ENCODE peak calls at places on chromosomes 2 and 18, in ten cellular contexts. One of them, this sample, is unnamed.

GRCh38 chr2:99031481-99031880 is 95.5 kb upstream of the CRACDL start:
- DNase-seq in small intestine: no peak
- DNase-seq in HCT116: no peak
- DNase-seq in spleen: no peak
- DNase-seq in esophagus squamous epithelium: no peak
- DNase-seq in PC-9: no peak
- DNase-seq in heart left ventricle: no peak
- DNase-seq in caudate nucleus: no peak
- DNase-seq in K562: no peak
- DNase-seq in uterus: no peak
- DNase-seq in this sample: no peak

GRCh38 chr2:62586981-62587380 is 81.0 kb upstream of the TMEM17 start:
- DNase-seq in heart left ventricle: no peak
- DNase-seq in spleen: no peak
- DNase-seq in small intestine: no peak
- DNase-seq in PC-9: no peak
- DNase-seq in HCT116: no peak
- DNase-seq in caudate nucleus: no peak
- DNase-seq in esophagus squamous epithelium: no peak
- DNase-seq in K562: no peak
- DNase-seq in uterus: no peak
- DNase-seq in this sample: no peak

GRCh38 chr2:157839162-157839801 is 36.8 kb downstream of the ACVR1 start:
- DNase-seq in small intestine: no peak
- DNase-seq in caudate nucleus: no peak
- DNase-seq in spleen: no peak
- DNase-seq in esophagus squamous epithelium: no peak
- DNase-seq in uterus: no peak
- DNase-seq in PC-9: peak; percentile 39
- DNase-seq in HCT116: no peak
- DNase-seq in heart left ventricle: no peak
- DNase-seq in K562: peak; percentile 79
- DNase-seq in this sample: no peak

GRCh38 chr18:73724908-73725307 is 422.7 kb downstream of the FBXO15 start:
- DNase-seq in spleen: no peak
- DNase-seq in PC-9: no peak
- DNase-seq in small intestine: no peak
- DNase-seq in heart left ventricle: no peak
- DNase-seq in uterus: no peak
- DNase-seq in esophagus squamous epithelium: no peak
- DNase-seq in HCT116: no peak
- DNase-seq in caudate nucleus: no peak
- DNase-seq in K562: no peak
- DNase-seq in this sample: no peak

GRCh38 chr2:7567646-7568045 is 650.4 kb downstream of the RNF144A start:
- DNase-seq in caudate nucleus: no peak
- DNase-seq in PC-9: no peak
- DNase-seq in uterus: no peak
- DNase-seq in spleen: peak; percentile 75
- DNase-seq in K562: no peak
- DNase-seq in small intestine: peak; percentile 46
- DNase-seq in HCT116: no peak
- DNase-seq in heart left ventricle: no peak
- DNase-seq in esophagus squamous epithelium: no peak
- DNase-seq in this sample: no peak

GRCh38 chr2:73896362-73897239 is 3.8 kb downstream of the ACTG2 start:
- DNase-seq in esophagus squamous epithelium: no peak
- DNase-seq in small intestine: peak; percentile 32
- DNase-seq in K562: no peak
- DNase-seq in spleen: no peak
- DNase-seq in HCT116: no peak
- DNase-seq in caudate nucleus: no peak
- DNase-seq in heart left ventricle: no peak
- DNase-seq in uterus: no peak
- DNase-seq in PC-9: no peak
- DNase-seq in this sample: no peak

GRCh38 chr2:241110089-241110606 is 8.1 kb upstream of the MTERF4 start:
- DNase-seq in K562: no peak
- DNase-seq in caudate nucleus: no peak
- DNase-seq in esophagus squamous epithelium: no peak
- DNase-seq in spleen: no peak
- DNase-seq in PC-9: no peak
- DNase-seq in heart left ventricle: no peak
- DNase-seq in uterus: no peak
- DNase-seq in HCT116: no peak
- DNase-seq in small intestine: no peak
- DNase-seq in this sample: no peak

GRCh38 chr2:181738074-181738473 is 57.8 kb upstream of the NEUROD1 start:
- DNase-seq in PC-9: no peak
- DNase-seq in K562: peak; percentile 8
- DNase-seq in small intestine: no peak
- DNase-seq in heart left ventricle: no peak
- DNase-seq in caudate nucleus: no peak
- DNase-seq in esophagus squamous epithelium: no peak
- DNase-seq in HCT116: no peak
- DNase-seq in uterus: no peak
- DNase-seq in spleen: no peak
- DNase-seq in this sample: no peak

GRCh38 chr2:147568109-147568508 is 276.7 kb upstream of the ACVR2A start:
- DNase-seq in caudate nucleus: no peak
- DNase-seq in spleen: no peak
- DNase-seq in PC-9: no peak
- DNase-seq in K562: no peak
- DNase-seq in esophagus squamous epithelium: no peak
- DNase-seq in heart left ventricle: no peak
- DNase-seq in small intestine: no peak
- DNase-seq in HCT116: no peak
- DNase-seq in uterus: no peak
- DNase-seq in this sample: no peak

GRCh38 chr2:76160683-76161082 is 450.0 kb upstream of the GCFC2 start:
- DNase-seq in small intestine: no peak
- DNase-seq in K562: no peak
- DNase-seq in esophagus squamous epithelium: no peak
- DNase-seq in uterus: no peak
- DNase-seq in spleen: no peak
- DNase-seq in caudate nucleus: no peak
- DNase-seq in heart left ventricle: no peak
- DNase-seq in HCT116: no peak
- DNase-seq in PC-9: no peak
- DNase-seq in this sample: no peak

GRCh38 chr18:78965260-78965659 is 14.4 kb upstream of the SALL3 start:
- DNase-seq in heart left ventricle: no peak
- DNase-seq in spleen: no peak
- DNase-seq in K562: no peak
- DNase-seq in caudate nucleus: no peak
- DNase-seq in uterus: no peak
- DNase-seq in PC-9: no peak
- DNase-seq in esophagus squamous epithelium: no peak
- DNase-seq in HCT116: no peak
- DNase-seq in small intestine: no peak
- DNase-seq in this sample: no peak

GRCh38 chr18:12377556-12378553 is 828 bp upstream of the AFG3L2 start:
- DNase-seq in PC-9: no peak
- DNase-seq in K562: no peak
- DNase-seq in HCT116: no peak
- DNase-seq in uterus: peak; percentile 15
- DNase-seq in esophagus squamous epithelium: no peak
- DNase-seq in heart left ventricle: no peak
- DNase-seq in caudate nucleus: no peak
- DNase-seq in small intestine: no peak
- DNase-seq in spleen: no peak
- DNase-seq in this sample: no peak

GRCh38 chr18:73479472-73479871 is 611.7 kb upstream of the NETO1 start:
- DNase-seq in HCT116: no peak
- DNase-seq in uterus: no peak
- DNase-seq in esophagus squamous epithelium: no peak
- DNase-seq in small intestine: no peak
- DNase-seq in heart left ventricle: no peak
- DNase-seq in PC-9: no peak
- DNase-seq in K562: no peak
- DNase-seq in caudate nucleus: no peak
- DNase-seq in spleen: no peak
- DNase-seq in this sample: no peak

GRCh38 chr2:85191157-85191556 is 58.0 kb downstream of the TCF7L1 start:
- DNase-seq in K562: no peak
- DNase-seq in spleen: no peak
- DNase-seq in PC-9: no peak
- DNase-seq in caudate nucleus: no peak
- DNase-seq in esophagus squamous epithelium: no peak
- DNase-seq in small intestine: no peak
- DNase-seq in HCT116: no peak
- DNase-seq in uterus: no peak
- DNase-seq in heart left ventricle: peak; percentile 64
- DNase-seq in this sample: no peak

DNA sequence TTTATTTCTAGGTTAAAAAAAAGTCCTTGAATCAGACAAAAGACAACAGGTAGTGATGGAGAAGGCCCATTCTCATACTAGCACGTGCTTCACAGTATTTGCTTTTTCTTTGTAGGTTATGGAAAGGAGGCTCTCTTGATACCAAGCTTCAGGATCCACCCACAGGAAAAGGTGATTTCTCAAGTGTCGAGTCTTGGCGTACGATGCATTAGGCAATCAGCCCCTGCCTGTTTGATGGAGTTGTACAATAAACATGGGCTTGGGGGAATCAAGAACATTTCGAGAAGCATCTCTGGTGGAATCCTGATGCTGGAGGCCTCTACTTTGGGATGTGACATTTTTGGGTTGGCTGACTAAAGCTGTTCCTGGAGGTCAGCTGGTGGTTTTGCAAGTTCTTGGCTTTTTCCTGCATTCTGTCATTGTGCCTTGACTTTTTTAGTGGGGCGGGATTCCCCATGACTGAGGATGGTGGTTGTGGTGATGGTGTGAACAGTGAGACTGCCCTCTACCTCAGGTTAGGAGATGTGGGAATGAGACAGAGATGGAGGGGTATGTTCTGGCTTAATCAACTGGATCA is 231.5 kb upstream of the SPRED2 start:
- DNase-seq in PC-9: no peak
- DNase-seq in small intestine: no peak
- DNase-seq in heart left ventricle: no peak
- DNase-seq in HCT116: no peak
- DNase-seq in esophagus squamous epithelium: no peak
- DNase-seq in caudate nucleus: no peak
- DNase-seq in uterus: no peak
- DNase-seq in spleen: no peak
- DNase-seq in K562: no peak
- DNase-seq in this sample: no peak
- H3K27ac ChIP-seq in PC-9: no peak overlapping the region
- H3K27ac ChIP-seq in small intestine: no peak overlapping the region
- H3K27ac ChIP-seq in heart left ventricle: no peak overlapping the region
- H3K27ac ChIP-seq in HCT116: no peak overlapping the region
- H3K27ac ChIP-seq in esophagus squamous epithelium: no peak overlapping the region
- H3K27ac ChIP-seq in caudate nucleus: no peak overlapping the region
- H3K27ac ChIP-seq in uterus: peak overlapping the region; percentile 68
- H3K27ac ChIP-seq in spleen: no peak overlapping the region
- H3K27ac ChIP-seq in K562: no peak overlapping the region
- H3K27ac ChIP-seq in this sample: no peak overlapping the region

GRCh38 chr2:70035344-70035844 is 51.9 kb upstream of the PCBP1 start:
- DNase-seq in spleen: no peak
- DNase-seq in small intestine: no peak
- DNase-seq in caudate nucleus: no peak
- DNase-seq in heart left ventricle: no peak
- DNase-seq in HCT116: no peak
- DNase-seq in uterus: no peak
- DNase-seq in PC-9: peak; percentile 20
- DNase-seq in esophagus squamous epithelium: no peak
- DNase-seq in K562: no peak
- DNase-seq in this sample: no peak
- H3K27ac ChIP-seq in spleen: no peak overlapping the region
- H3K27ac ChIP-seq in small intestine: peak overlapping the region; percentile 36
- H3K27ac ChIP-seq in caudate nucleus: no peak overlapping the region
- H3K27ac ChIP-seq in heart left ventricle: peak overlapping the region; percentile 67
- H3K27ac ChIP-seq in HCT116: no peak overlapping the region
- H3K27ac ChIP-seq in uterus: no peak overlapping the region
- H3K27ac ChIP-seq in PC-9: no peak overlapping the region
- H3K27ac ChIP-seq in esophagus squamous epithelium: peak overlapping the region; percentile 70
- H3K27ac ChIP-seq in K562: no peak overlapping the region
- H3K27ac ChIP-seq in this sample: no peak overlapping the region

DNA sequence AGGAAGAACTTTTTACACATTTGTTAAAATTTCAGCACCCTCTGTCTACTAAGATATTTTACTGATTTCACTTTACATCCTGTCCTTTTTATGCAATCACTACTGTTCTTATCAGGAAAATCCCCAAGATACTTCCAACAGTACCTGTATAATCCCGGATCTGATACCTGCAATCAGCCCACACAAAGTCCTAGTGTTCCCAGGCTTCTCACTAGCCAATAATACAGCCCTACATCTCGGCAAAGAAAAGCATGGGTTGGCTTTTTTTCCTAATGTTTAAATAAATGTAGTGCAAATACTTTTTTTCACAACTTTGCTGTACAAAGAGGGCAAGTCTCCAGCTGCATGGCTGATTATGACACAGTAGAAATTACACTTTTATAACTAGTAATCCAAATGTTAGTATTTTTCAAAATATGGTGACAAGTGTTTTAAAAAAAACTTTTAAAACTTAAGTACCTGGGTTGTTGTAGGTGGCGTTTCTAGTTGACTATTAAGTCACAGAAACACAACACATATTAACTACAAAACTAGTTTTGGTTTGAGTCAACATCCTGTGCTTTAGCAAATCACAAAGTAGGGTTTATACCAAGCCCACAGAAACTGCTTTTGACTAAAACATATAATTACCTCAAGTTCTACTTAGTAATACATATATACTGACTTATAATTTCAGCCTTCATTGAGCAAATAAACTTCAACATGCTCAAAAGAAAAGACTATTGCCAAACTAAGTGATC is 19.5 kb downstream of the CNOT11 start:
- DNase-seq in HCT116: no peak
- DNase-seq in spleen: no peak
- DNase-seq in esophagus squamous epithelium: no peak
- DNase-seq in uterus: no peak
- DNase-seq in K562: no peak
- DNase-seq in small intestine: no peak
- DNase-seq in heart left ventricle: no peak
- DNase-seq in caudate nucleus: no peak
- DNase-seq in PC-9: no peak
- DNase-seq in this sample: no peak
- H3K27ac ChIP-seq in HCT116: no peak overlapping the region
- H3K27ac ChIP-seq in spleen: no peak overlapping the region
- H3K27ac ChIP-seq in esophagus squamous epithelium: no peak overlapping the region
- H3K27ac ChIP-seq in uterus: no peak overlapping the region
- H3K27ac ChIP-seq in K562: no peak overlapping the region
- H3K27ac ChIP-seq in small intestine: no peak overlapping the region
- H3K27ac ChIP-seq in heart left ventricle: no peak overlapping the region
- H3K27ac ChIP-seq in caudate nucleus: no peak overlapping the region
- H3K27ac ChIP-seq in PC-9: peak overlapping the region; percentile 20
- H3K27ac ChIP-seq in this sample: no peak overlapping the region

DNA sequence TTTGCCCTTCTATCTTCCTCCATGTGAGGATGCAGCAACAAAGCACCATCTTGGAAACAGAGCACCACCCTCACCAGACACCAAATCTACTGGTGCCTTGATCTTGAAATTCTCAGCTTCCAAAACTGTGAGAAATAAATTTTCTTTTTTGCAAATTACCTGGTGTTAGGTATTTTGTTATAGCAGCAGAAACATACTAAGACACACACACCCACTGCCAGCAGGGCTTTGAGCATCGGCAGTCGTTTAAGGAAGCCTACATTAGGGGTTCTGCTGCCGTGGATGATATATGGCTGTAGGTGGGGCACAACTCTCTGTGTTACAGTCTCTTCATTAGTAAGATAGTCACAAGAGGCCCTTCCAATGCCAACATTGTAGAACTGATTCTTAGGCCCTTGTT is 20.7 kb upstream of the MFSD6 start:
- DNase-seq in PC-9: no peak
- DNase-seq in heart left ventricle: no peak
- DNase-seq in K562: no peak
- DNase-seq in HCT116: no peak
- DNase-seq in uterus: no peak
- DNase-seq in esophagus squamous epithelium: no peak
- DNase-seq in spleen: no peak
- DNase-seq in caudate nucleus: no peak
- DNase-seq in small intestine: no peak
- DNase-seq in this sample: no peak
- H3K27ac ChIP-seq in PC-9: no peak overlapping the region
- H3K27ac ChIP-seq in heart left ventricle: no peak overlapping the region
- H3K27ac ChIP-seq in K562: no peak overlapping the region
- H3K27ac ChIP-seq in HCT116: no peak overlapping the region
- H3K27ac ChIP-seq in uterus: no peak overlapping the region
- H3K27ac ChIP-seq in esophagus squamous epithelium: no peak overlapping the region
- H3K27ac ChIP-seq in spleen: no peak overlapping the region
- H3K27ac ChIP-seq in caudate nucleus: no peak overlapping the region
- H3K27ac ChIP-seq in small intestine: no peak overlapping the region
- H3K27ac ChIP-seq in this sample: no peak overlapping the region